ENCODE peak calls at places on chromosome 2, in five cellular contexts. One of them, this sample, is unnamed.

GRCh38 chr2:187552959-187553681 is 1.1 kb downstream of the TFPI start:
- DNase-seq in CD8-positive, alpha-beta memory T cell: no peak
- DNase-seq in iPS DF 6.9: no peak
- DNase-seq in naive thymus-derived CD4-positive, alpha-beta T cell: no peak
- DNase-seq in endothelial cell of umbilical vein: peak; percentile 92
- DNase-seq in this sample: no peak

GRCh38 chr2:26299488-26300092 is 46.4 kb upstream of the SELENOI start:
- DNase-seq in iPS DF 6.9: peak; percentile 67
- DNase-seq in CD8-positive, alpha-beta memory T cell: peak; percentile 59
- DNase-seq in naive thymus-derived CD4-positive, alpha-beta T cell: no peak
- DNase-seq in endothelial cell of umbilical vein: peak; percentile 76
- DNase-seq in this sample: peak; percentile 46

GRCh38 chr2:66541646-66542045 is 106.7 kb downstream of the MEIS1 start:
- DNase-seq in naive thymus-derived CD4-positive, alpha-beta T cell: no peak
- DNase-seq in endothelial cell of umbilical vein: no peak
- DNase-seq in iPS DF 6.9: no peak
- DNase-seq in CD8-positive, alpha-beta memory T cell: no peak
- DNase-seq in this sample: no peak

GRCh38 chr2:203579131-203579643 is 44.1 kb upstream of the RAPH1 start:
- DNase-seq in endothelial cell of umbilical vein: no peak
- DNase-seq in naive thymus-derived CD4-positive, alpha-beta T cell: no peak
- DNase-seq in iPS DF 6.9: no peak
- DNase-seq in CD8-positive, alpha-beta memory T cell: no peak
- DNase-seq in this sample: peak; percentile 89

GRCh38 chr2:105795575-105795934 is 50.8 kb downstream of the NCK2 start:
- DNase-seq in CD8-positive, alpha-beta memory T cell: no peak
- DNase-seq in iPS DF 6.9: no peak
- DNase-seq in naive thymus-derived CD4-positive, alpha-beta T cell: no peak
- DNase-seq in endothelial cell of umbilical vein: peak; percentile 38
- DNase-seq in this sample: no peak

GRCh38 chr2:151978709-151979108 is 120.1 kb downstream of the CACNB4 start:
- DNase-seq in iPS DF 6.9: no peak
- DNase-seq in naive thymus-derived CD4-positive, alpha-beta T cell: no peak
- DNase-seq in CD8-positive, alpha-beta memory T cell: no peak
- DNase-seq in endothelial cell of umbilical vein: no peak
- DNase-seq in this sample: no peak

GRCh38 chr2:211737282-211737681 is 801.3 kb downstream of the ERBB4 start:
- DNase-seq in endothelial cell of umbilical vein: peak; percentile 34
- DNase-seq in CD8-positive, alpha-beta memory T cell: no peak
- DNase-seq in iPS DF 6.9: no peak
- DNase-seq in naive thymus-derived CD4-positive, alpha-beta T cell: no peak
- DNase-seq in this sample: no peak

GRCh38 chr2:72895759-72896281 is 8.6 kb downstream of the SPR start:
- DNase-seq in iPS DF 6.9: no peak
- DNase-seq in endothelial cell of umbilical vein: peak; percentile 20
- DNase-seq in CD8-positive, alpha-beta memory T cell: no peak
- DNase-seq in naive thymus-derived CD4-positive, alpha-beta T cell: no peak
- DNase-seq in this sample: peak; percentile 81

GRCh38 chr2:104872866-104873688 is 19.2 kb downstream of the POU3F3 start:
- DNase-seq in naive thymus-derived CD4-positive, alpha-beta T cell: no peak
- DNase-seq in endothelial cell of umbilical vein: peak; percentile 49
- DNase-seq in CD8-positive, alpha-beta memory T cell: no peak
- DNase-seq in iPS DF 6.9: no peak
- DNase-seq in this sample: peak; percentile 70

GRCh38 chr2:27636766-27637165 is 7.9 kb downstream of the GPN1 start:
- DNase-seq in naive thymus-derived CD4-positive, alpha-beta T cell: no peak
- DNase-seq in CD8-positive, alpha-beta memory T cell: no peak
- DNase-seq in endothelial cell of umbilical vein: no peak
- DNase-seq in iPS DF 6.9: no peak
- DNase-seq in this sample: no peak

GRCh38 chr2:165219491-165219890 is 15.6 kb upstream of the SCN3A start:
- DNase-seq in endothelial cell of umbilical vein: no peak
- DNase-seq in iPS DF 6.9: no peak
- DNase-seq in naive thymus-derived CD4-positive, alpha-beta T cell: no peak
- DNase-seq in CD8-positive, alpha-beta memory T cell: no peak
- DNase-seq in this sample: no peak

GRCh38 chr2:202033317-202034248 is at the start of gene FZD7:
- DNase-seq in naive thymus-derived CD4-positive, alpha-beta T cell: peak; percentile 75
- DNase-seq in endothelial cell of umbilical vein: peak; percentile 71
- DNase-seq in iPS DF 6.9: no peak
- DNase-seq in CD8-positive, alpha-beta memory T cell: peak; percentile 81
- DNase-seq in this sample: peak; percentile 94

GRCh38 chr2:145682536-145683157 is 1162.7 kb upstream of the ZEB2 start:
- DNase-seq in endothelial cell of umbilical vein: peak; percentile 6
- DNase-seq in CD8-positive, alpha-beta memory T cell: no peak
- DNase-seq in iPS DF 6.9: no peak
- DNase-seq in naive thymus-derived CD4-positive, alpha-beta T cell: no peak
- DNase-seq in this sample: no peak

GRCh38 chr2:86807462-86808275 is 17.0 kb upstream of the CD8A start:
- DNase-seq in naive thymus-derived CD4-positive, alpha-beta T cell: no peak
- DNase-seq in CD8-positive, alpha-beta memory T cell: peak; percentile 75
- DNase-seq in iPS DF 6.9: no peak
- DNase-seq in endothelial cell of umbilical vein: peak; percentile 29
- DNase-seq in this sample: peak; percentile 60

GRCh38 chr2:28389399-28390240 is 3.0 kb upstream of the FOSL2 start:
- DNase-seq in iPS DF 6.9: no peak
- DNase-seq in CD8-positive, alpha-beta memory T cell: no peak
- DNase-seq in endothelial cell of umbilical vein: peak; percentile 29
- DNase-seq in naive thymus-derived CD4-positive, alpha-beta T cell: no peak
- DNase-seq in this sample: no peak

GRCh38 chr2:51003345-51004192 is 28.4 kb downstream of the NRXN1 start:
- DNase-seq in CD8-positive, alpha-beta memory T cell: no peak
- DNase-seq in endothelial cell of umbilical vein: peak; percentile 29
- DNase-seq in iPS DF 6.9: no peak
- DNase-seq in naive thymus-derived CD4-positive, alpha-beta T cell: no peak
- DNase-seq in this sample: no peak

GRCh38 chr2:167869200-167869599 is 378.2 kb downstream of the STK39 start:
- DNase-seq in CD8-positive, alpha-beta memory T cell: no peak
- DNase-seq in endothelial cell of umbilical vein: no peak
- DNase-seq in iPS DF 6.9: no peak
- DNase-seq in naive thymus-derived CD4-positive, alpha-beta T cell: no peak
- DNase-seq in this sample: no peak

DNA sequence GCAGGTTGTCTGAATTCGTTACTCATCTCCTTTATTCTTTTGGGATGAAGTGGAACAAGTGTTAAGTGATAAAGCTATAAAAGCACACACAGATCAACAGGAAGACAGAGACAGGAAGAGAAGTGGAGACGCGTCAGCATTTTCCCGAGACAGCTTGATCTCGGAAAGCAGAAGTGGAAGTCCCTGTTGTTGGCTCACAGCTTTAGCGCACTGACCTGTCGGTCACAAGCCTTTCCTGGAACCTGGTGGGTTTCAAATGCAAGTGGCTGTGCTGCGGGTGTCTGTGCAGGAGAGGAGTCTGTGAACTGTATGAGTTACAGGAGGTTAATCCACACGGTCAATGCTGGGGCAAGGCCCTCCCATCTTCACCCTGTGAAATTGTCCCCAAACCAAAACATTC is 116.6 kb upstream of the PELI1 start:
- DNase-seq in iPS DF 6.9: no peak
- DNase-seq in naive thymus-derived CD4-positive, alpha-beta T cell: no peak
- DNase-seq in CD8-positive, alpha-beta memory T cell: no peak
- DNase-seq in endothelial cell of umbilical vein: peak; percentile 82
- DNase-seq in this sample: peak; percentile 38
- H3K27ac ChIP-seq in iPS DF 6.9: no peak overlapping the region
- H3K27ac ChIP-seq in naive thymus-derived CD4-positive, alpha-beta T cell: peak overlapping the region; percentile 39
- H3K27ac ChIP-seq in CD8-positive, alpha-beta memory T cell: peak overlapping the region; percentile 21
- H3K27ac ChIP-seq in endothelial cell of umbilical vein: peak overlapping the region; percentile 99
- H3K27ac ChIP-seq in this sample: peak overlapping the region; percentile 24

GRCh38 chr2:120312861-120313694 is 32.9 kb upstream of the INHBB start:
- DNase-seq in endothelial cell of umbilical vein: peak; percentile 90
- DNase-seq in naive thymus-derived CD4-positive, alpha-beta T cell: peak; percentile 51
- DNase-seq in CD8-positive, alpha-beta memory T cell: peak; percentile 59
- DNase-seq in iPS DF 6.9: peak; percentile 47
- DNase-seq in this sample: peak; percentile 89

GRCh38 chr2:120315367-120316033 is 30.4 kb upstream of the INHBB start:
- DNase-seq in CD8-positive, alpha-beta memory T cell: no peak
- DNase-seq in naive thymus-derived CD4-positive, alpha-beta T cell: no peak
- DNase-seq in iPS DF 6.9: no peak
- DNase-seq in endothelial cell of umbilical vein: no peak
- DNase-seq in this sample: no peak

GRCh38 chr2:120314656-120315366 is 31.1 kb upstream of the INHBB start:
- DNase-seq in naive thymus-derived CD4-positive, alpha-beta T cell: no peak
- DNase-seq in CD8-positive, alpha-beta memory T cell: peak; percentile 47
- DNase-seq in endothelial cell of umbilical vein: peak; percentile 30
- DNase-seq in iPS DF 6.9: no peak
- DNase-seq in this sample: no peak

GRCh38 chr2:120312076-120312475 is 33.9 kb upstream of the INHBB start:
- DNase-seq in CD8-positive, alpha-beta memory T cell: no peak
- DNase-seq in iPS DF 6.9: no peak
- DNase-seq in endothelial cell of umbilical vein: no peak
- DNase-seq in naive thymus-derived CD4-positive, alpha-beta T cell: no peak
- DNase-seq in this sample: no peak

GRCh38 chr2:120313695-120314615 is 32.0 kb upstream of the INHBB start:
- DNase-seq in naive thymus-derived CD4-positive, alpha-beta T cell: no peak
- DNase-seq in iPS DF 6.9: no peak
- DNase-seq in endothelial cell of umbilical vein: no peak
- DNase-seq in CD8-positive, alpha-beta memory T cell: no peak
- DNase-seq in this sample: peak; percentile 27
- H3K27ac ChIP-seq in naive thymus-derived CD4-positive, alpha-beta T cell: no peak overlapping the region
- H3K27ac ChIP-seq in iPS DF 6.9: no peak overlapping the region
- H3K27ac ChIP-seq in endothelial cell of umbilical vein: no peak overlapping the region
- H3K27ac ChIP-seq in CD8-positive, alpha-beta memory T cell: no peak overlapping the region
- H3K27ac ChIP-seq in this sample: no peak overlapping the region

DNA sequence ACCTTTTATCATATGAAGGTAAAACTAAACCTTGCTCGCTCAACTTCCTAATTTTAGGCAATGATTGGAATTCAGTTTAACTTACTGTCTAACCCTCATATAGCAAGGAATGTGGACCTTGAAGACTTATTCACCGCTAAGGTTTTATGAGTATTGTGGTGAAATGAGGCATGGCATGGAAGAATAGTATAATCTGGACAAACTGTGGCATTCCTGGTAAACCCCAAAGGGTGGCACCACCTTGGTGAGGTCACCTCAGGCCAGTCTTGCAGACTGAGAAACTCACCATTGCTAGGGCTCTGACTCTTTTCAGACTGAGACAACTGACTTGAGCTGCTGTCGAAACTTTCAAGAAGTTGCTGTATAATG is 51.1 kb upstream of the EHBP1 start:
- DNase-seq in CD8-positive, alpha-beta memory T cell: no peak
- DNase-seq in endothelial cell of umbilical vein: no peak
- DNase-seq in naive thymus-derived CD4-positive, alpha-beta T cell: no peak
- DNase-seq in iPS DF 6.9: no peak
- DNase-seq in this sample: no peak
- H3K27ac ChIP-seq in CD8-positive, alpha-beta memory T cell: no peak overlapping the region
- H3K27ac ChIP-seq in endothelial cell of umbilical vein: no peak overlapping the region
- H3K27ac ChIP-seq in naive thymus-derived CD4-positive, alpha-beta T cell: no peak overlapping the region
- H3K27ac ChIP-seq in iPS DF 6.9: no peak overlapping the region
- H3K27ac ChIP-seq in this sample: no peak overlapping the region

DNA sequence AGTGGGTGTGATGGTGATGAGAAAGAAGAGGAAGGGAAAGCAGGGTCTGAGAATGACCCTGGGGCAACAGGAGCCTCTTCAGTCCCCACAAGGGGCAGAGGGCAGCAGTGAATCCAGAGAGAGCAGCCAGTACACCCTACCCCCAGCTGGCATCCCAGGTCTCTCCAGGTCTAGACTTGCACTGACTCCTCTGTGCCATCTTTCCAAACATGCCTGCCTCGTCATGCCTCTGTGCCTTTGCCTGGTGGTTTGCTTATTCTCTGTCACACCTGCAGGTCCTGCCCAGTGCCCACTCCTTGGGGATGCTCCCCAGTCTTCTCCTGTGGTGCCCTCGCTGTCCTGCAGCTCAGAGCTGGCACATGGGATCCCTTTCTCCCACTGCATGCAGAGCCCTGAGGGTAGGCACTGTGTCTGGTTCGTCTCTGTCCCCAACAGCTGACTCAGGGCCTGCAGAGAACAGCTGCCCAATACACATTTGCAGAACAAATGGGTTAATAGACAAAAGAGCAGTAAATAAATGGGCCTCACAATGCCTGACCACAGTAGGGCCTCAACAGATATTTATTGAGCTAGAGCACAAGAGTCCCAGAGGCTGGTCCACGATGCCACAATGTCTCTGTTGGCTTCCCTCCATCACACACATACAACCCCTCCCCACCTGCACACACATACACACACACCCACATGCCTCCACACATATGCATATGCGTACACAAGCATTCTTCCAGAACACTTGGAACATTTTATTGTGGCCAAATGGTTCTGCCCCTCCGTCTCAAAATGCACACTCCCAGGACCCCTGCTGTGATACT is 89.8 kb downstream of the HS1BP3 start:
- DNase-seq in naive thymus-derived CD4-positive, alpha-beta T cell: no peak
- DNase-seq in iPS DF 6.9: no peak
- DNase-seq in CD8-positive, alpha-beta memory T cell: no peak
- DNase-seq in endothelial cell of umbilical vein: no peak
- DNase-seq in this sample: no peak
- H3K27ac ChIP-seq in naive thymus-derived CD4-positive, alpha-beta T cell: no peak overlapping the region
- H3K27ac ChIP-seq in iPS DF 6.9: no peak overlapping the region
- H3K27ac ChIP-seq in CD8-positive, alpha-beta memory T cell: no peak overlapping the region
- H3K27ac ChIP-seq in endothelial cell of umbilical vein: no peak overlapping the region
- H3K27ac ChIP-seq in this sample: no peak overlapping the region

GRCh38 chr2:205786976-205787375 is 104.7 kb downstream of the NRP2 start:
- DNase-seq in naive thymus-derived CD4-positive, alpha-beta T cell: no peak
- DNase-seq in iPS DF 6.9: no peak
- DNase-seq in CD8-positive, alpha-beta memory T cell: no peak
- DNase-seq in endothelial cell of umbilical vein: no peak
- DNase-seq in this sample: no peak
- H3K27ac ChIP-seq in naive thymus-derived CD4-positive, alpha-beta T cell: no peak overlapping the region
- H3K27ac ChIP-seq in iPS DF 6.9: no peak overlapping the region
- H3K27ac ChIP-seq in CD8-positive, alpha-beta memory T cell: no peak overlapping the region
- H3K27ac ChIP-seq in endothelial cell of umbilical vein: no peak overlapping the region
- H3K27ac ChIP-seq in this sample: no peak overlapping the region

DNA sequence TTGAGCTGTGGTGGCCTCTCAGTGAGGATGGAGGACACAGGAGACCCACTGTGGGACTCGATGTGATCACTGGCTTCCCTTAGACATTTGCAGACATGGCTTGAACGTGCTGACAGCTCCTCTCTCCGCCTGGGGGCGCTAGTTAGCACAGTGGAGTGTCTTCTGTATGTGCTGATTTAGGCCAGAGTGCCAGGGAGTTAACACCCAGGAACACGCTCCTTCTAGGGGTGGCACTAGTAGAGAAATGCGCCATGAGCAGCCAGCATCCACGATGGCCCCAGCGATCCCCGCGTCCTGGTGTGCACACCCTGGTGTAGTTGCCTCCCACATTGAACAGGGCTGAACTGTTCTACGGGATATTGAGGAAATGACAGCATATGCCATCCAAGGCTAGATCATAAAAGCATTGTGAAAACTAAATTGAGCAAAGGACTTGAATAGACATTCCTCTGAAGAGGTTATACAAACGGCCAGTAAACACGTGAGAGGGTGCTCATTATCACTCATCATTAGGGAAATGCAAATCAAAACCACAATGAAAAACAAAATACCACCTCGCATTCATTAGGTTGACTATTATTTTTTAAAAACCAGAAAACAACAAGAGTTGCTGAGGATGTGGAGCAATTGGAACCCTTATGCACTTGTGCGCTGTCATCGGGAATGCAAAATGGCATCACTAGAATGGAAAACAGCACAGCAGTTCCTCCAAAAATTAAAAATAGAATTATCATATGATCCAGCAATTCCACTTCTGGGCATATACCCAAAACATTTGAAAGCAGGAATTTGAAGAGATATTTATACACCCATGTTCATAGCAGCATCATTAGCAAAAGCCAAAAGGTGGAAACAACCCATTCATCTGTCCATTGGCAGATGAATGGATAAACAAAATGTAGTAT is 11.6 kb upstream of the NMUR1 start:
- DNase-seq in endothelial cell of umbilical vein: no peak
- DNase-seq in iPS DF 6.9: no peak
- DNase-seq in CD8-positive, alpha-beta memory T cell: no peak
- DNase-seq in naive thymus-derived CD4-positive, alpha-beta T cell: no peak
- DNase-seq in this sample: no peak
- H3K27ac ChIP-seq in endothelial cell of umbilical vein: no peak overlapping the region
- H3K27ac ChIP-seq in iPS DF 6.9: no peak overlapping the region
- H3K27ac ChIP-seq in CD8-positive, alpha-beta memory T cell: no peak overlapping the region
- H3K27ac ChIP-seq in naive thymus-derived CD4-positive, alpha-beta T cell: no peak overlapping the region
- H3K27ac ChIP-seq in this sample: no peak overlapping the region

GRCh38 chr2:160266078-160266551 is 66.0 kb upstream of the ITGB6 start:
- DNase-seq in iPS DF 6.9: no peak
- DNase-seq in CD8-positive, alpha-beta memory T cell: no peak
- DNase-seq in endothelial cell of umbilical vein: no peak
- DNase-seq in naive thymus-derived CD4-positive, alpha-beta T cell: no peak
- DNase-seq in this sample: no peak
- H3K27ac ChIP-seq in iPS DF 6.9: no peak overlapping the region
- H3K27ac ChIP-seq in CD8-positive, alpha-beta memory T cell: no peak overlapping the region
- H3K27ac ChIP-seq in endothelial cell of umbilical vein: no peak overlapping the region
- H3K27ac ChIP-seq in naive thymus-derived CD4-positive, alpha-beta T cell: no peak overlapping the region
- H3K27ac ChIP-seq in this sample: no peak overlapping the region

This sample was measured in colonic mucosa.